ENCODE peak calls at places on chromosome 6, in ten cellular contexts. I is mammary epithelial cell; S is adipocyte; K is Peyer's patch; M is naive thymus-derived CD4-positive, alpha-beta T cell; E is left ventricle myocardium inferior; Z is CD4-positive, CD25-positive, alpha-beta regulatory T cell; Y is right lobe of liver; R is heart left ventricle; J is ascending aorta. Q is an unnamed sample.

GRCh38 chr6:67201563-67201962 is 1433.5 kb upstream of the ADGRB3 start:
- DNase-seq in I (no peak), S (no peak), K (no peak), M (no peak), E (no peak), Z (no peak), Y (no peak), R (no peak), J (no peak), Q (no peak)

GRCh38 chr6:34671801-34672656 is 24.5 kb downstream of the ILRUN start:
- DNase-seq in I (peak; percentile 75), S (peak; percentile 49), K (peak; percentile 88), M (peak; percentile 63), E (no peak), Z (peak; percentile 83), Y (no peak), R (no peak), J (no peak), Q (peak; percentile 54)

GRCh38 chr6:72553531-72554202 is 68.2 kb upstream of the KCNQ5 start:
- DNase-seq in I (peak; percentile 91), S (peak; percentile 90), K (no peak), M (no peak), E (no peak), Z (no peak), Y (no peak), R (no peak), J (no peak), Q (peak; percentile 75)

GRCh38 chr6:40896696-40897095 is 142.3 kb downstream of the UNC5CL start:
- DNase-seq in I (no peak), S (no peak), K (no peak), M (no peak), E (no peak), Z (no peak), Y (no peak), R (no peak), J (no peak), Q (no peak)

GRCh38 chr6:151060096-151060741 is 179.5 kb upstream of the AKAP12 start:
- DNase-seq in I (peak; percentile 95), S (peak; percentile 76), K (no peak), M (no peak), E (no peak), Z (no peak), Y (no peak), R (no peak), J (no peak), Q (no peak)

GRCh38 chr6:7107578-7108195 is at the start of gene RREB1:
- DNase-seq in I (peak; percentile 57), S (peak; percentile 82), K (peak; percentile 84), M (peak; percentile 60), E (peak; percentile 57), Z (peak; percentile 56), Y (peak; percentile 80), R (peak; percentile 77), J (peak; percentile 75), Q (peak; percentile 80)

GRCh38 chr6:50272611-50273010 is 222.9 kb upstream of the DEFB112 start:
- DNase-seq in I (peak; percentile 61), S (no peak), K (no peak), M (no peak), E (no peak), Z (no peak), Y (no peak), R (no peak), J (no peak), Q (no peak)

GRCh38 chr6:45278367-45278766 is 49.8 kb upstream of the RUNX2 start:
- DNase-seq in I (no peak), S (no peak), K (no peak), M (no peak), E (no peak), Z (no peak), Y (no peak), R (no peak), J (no peak), Q (no peak)

GRCh38 chr6:90584636-90585255 is 2.1 kb downstream of the MAP3K7 start:
- DNase-seq in I (no peak), S (peak; percentile 50), K (no peak), M (no peak), E (no peak), Z (no peak), Y (no peak), R (no peak), J (no peak), Q (no peak)

GRCh38 chr6:1390071-1390804 is 862 bp downstream of the FOXF2 start:
- DNase-seq in I (peak; percentile 34), S (peak; percentile 76), K (no peak), M (no peak), E (no peak), Z (no peak), Y (no peak), R (no peak), J (no peak), Q (peak; percentile 49)

GRCh38 chr6:1388927-1389790 is at the start of gene FOXF2:
- DNase-seq in I (no peak), S (peak; percentile 81), K (no peak), M (no peak), E (no peak), Z (no peak), Y (no peak), R (no peak), J (peak; percentile 54), Q (no peak)

GRCh38 chr6:1387632-1388031 is 1.7 kb upstream of the FOXF2 start:
- DNase-seq in I (no peak), S (no peak), K (no peak), M (no peak), E (no peak), Z (no peak), Y (no peak), R (no peak), J (no peak), Q (no peak)

GRCh38 chr6:1389791-1390070 is 355 bp downstream of the FOXF2 start:
- DNase-seq in I (no peak), S (no peak), K (no peak), M (no peak), E (no peak), Z (no peak), Y (no peak), R (no peak), J (no peak), Q (no peak)

GRCh38 chr6:1388081-1388926 is 1.1 kb upstream of the FOXF2 start:
- DNase-seq in I (no peak), S (peak; percentile 59), K (no peak), M (no peak), E (no peak), Z (no peak), Y (no peak), R (no peak), J (no peak), Q (no peak)
- H3K4me1 ChIP-seq in I (peaks cover 13% of the 10 kb centered on the region), S (peaks cover 16% of the 10 kb centered on the region), K (peaks cover 13% of the 10 kb centered on the region), M (no peaks in the 10 kb centered on the region), E (peaks cover 47% of the 10 kb centered on the region), Z (peaks cover 25% of the 10 kb centered on the region), Y (no peaks in the 10 kb centered on the region), R (peaks cover 56% of the 10 kb centered on the region), J (peaks cover 17% of the 10 kb centered on the region), Q (no peaks in the 10 kb centered on the region)

GRCh38 chr6:144986271-144986670 is 701.1 kb downstream of the UTRN start:
- DNase-seq in I (no peak), S (no peak), K (no peak), M (no peak), E (no peak), Z (no peak), Y (no peak), R (no peak), J (no peak), Q (no peak)
- H3K4me1 ChIP-seq in I (no peaks in the 10 kb centered on the region), S (peaks cover 11% of the 10 kb centered on the region), K (no peaks in the 10 kb centered on the region), M (no peaks in the 10 kb centered on the region), E (no peaks in the 10 kb centered on the region), Z (no peaks in the 10 kb centered on the region), Y (no peaks in the 10 kb centered on the region), R (no peaks in the 10 kb centered on the region), J (no peaks in the 10 kb centered on the region), Q (peaks cover 5% of the 10 kb centered on the region)

GRCh38 chr6:158786645-158787304 is 32.4 kb downstream of the EZR start:
- DNase-seq in I (peak; percentile 45), S (no peak), K (peak; percentile 68), M (no peak), E (no peak), Z (no peak), Y (no peak), R (no peak), J (peak; percentile 8), Q (no peak)
- H3K4me1 ChIP-seq in I (peaks cover 58% of the 10 kb centered on the region), S (no peaks in the 10 kb centered on the region), K (no peaks in the 10 kb centered on the region), M (peaks cover 20% of the 10 kb centered on the region), E (peaks cover 44% of the 10 kb centered on the region), Z (peaks cover 31% of the 10 kb centered on the region), Y (peaks cover 8% of the 10 kb centered on the region), R (peaks cover 8% of the 10 kb centered on the region), J (no peaks in the 10 kb centered on the region), Q (no peaks in the 10 kb centered on the region)

DNA sequence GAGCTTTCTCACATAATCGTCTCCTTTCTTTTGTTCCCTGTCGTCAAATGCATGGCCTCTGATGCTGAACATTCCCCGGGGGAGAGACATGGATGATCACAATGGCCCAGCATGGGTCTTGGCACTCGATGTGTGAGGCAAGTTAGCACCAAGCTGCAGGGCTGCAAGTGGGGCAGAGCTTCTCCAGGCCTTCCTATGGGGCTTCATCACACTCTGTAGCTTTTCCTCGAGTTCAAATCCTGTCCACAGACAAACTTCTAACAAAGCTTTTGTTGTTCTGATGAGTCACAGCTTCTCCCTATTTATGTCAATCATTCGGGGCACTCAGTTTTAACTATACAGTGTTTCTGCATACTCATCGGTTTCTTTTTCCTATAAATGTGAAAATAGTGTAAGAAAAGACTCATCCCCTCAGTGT is 68.2 kb upstream of the NOX3 start:
- DNase-seq in I (no peak), S (no peak), K (no peak), M (no peak), E (no peak), Z (no peak), Y (no peak), R (no peak), J (no peak), Q (peak; percentile 96)
- H3K4me1 ChIP-seq in I (peaks cover 5% of the 10 kb centered on the region), S (peaks cover 6% of the 10 kb centered on the region), K (no peaks in the 10 kb centered on the region), M (no peaks in the 10 kb centered on the region), E (peaks cover 6% of the 10 kb centered on the region), Z (no peaks in the 10 kb centered on the region), Y (no peaks in the 10 kb centered on the region), R (peaks cover 5% of the 10 kb centered on the region), J (peaks cover 7% of the 10 kb centered on the region), Q (peaks cover 45% of the 10 kb centered on the region)

DNA sequence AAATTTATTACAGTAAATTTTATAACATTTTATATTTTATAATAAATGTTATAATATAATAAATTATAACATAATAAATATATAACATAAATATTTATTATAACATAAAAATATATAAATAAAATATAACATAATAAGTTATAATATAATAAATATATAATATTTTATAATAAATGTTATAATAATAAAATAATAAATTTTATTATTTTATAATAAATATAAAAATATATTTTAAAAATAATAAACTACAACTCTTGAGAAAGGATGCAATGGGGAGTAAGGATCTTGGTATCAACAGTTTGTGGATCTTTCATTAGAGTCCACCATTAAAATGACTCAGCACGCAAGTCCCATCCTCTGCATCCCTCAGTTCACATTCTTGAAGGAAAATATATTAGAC is 312.6 kb downstream of the MEI4 start:
- DNase-seq in I (no peak), S (no peak), K (no peak), M (no peak), E (no peak), Z (no peak), Y (no peak), R (no peak), J (no peak), Q (no peak)
- H3K4me1 ChIP-seq in I (no peaks in the 10 kb centered on the region), S (no peaks in the 10 kb centered on the region), K (no peaks in the 10 kb centered on the region), M (no peaks in the 10 kb centered on the region), E (no peaks in the 10 kb centered on the region), Z (no peaks in the 10 kb centered on the region), Y (no peaks in the 10 kb centered on the region), R (no peaks in the 10 kb centered on the region), J (peaks cover 18% of the 10 kb centered on the region), Q (no peaks in the 10 kb centered on the region)

DNA sequence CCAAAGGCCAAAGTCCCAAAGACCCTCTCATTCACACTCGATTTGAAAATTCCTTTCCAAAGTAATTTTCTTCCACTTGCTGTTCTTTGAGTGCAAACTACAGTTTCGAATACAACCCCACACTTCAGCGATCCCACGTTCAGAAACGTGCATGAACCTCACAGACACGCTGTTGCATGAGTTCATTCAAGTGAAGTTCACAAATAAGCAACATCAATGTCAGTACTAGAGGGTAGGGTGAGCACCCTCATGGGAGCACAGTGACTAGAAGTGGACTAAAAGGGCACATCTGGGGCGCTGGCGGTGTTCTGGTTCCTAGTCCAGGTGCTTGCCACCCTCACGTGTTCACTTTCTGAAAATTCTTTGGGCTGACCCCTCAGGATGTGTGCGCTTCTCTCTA is 59.0 kb downstream of the FAM50B start:
- DNase-seq in I (no peak), S (no peak), K (peak; percentile 34), M (no peak), E (no peak), Z (no peak), Y (no peak), R (no peak), J (peak; percentile 42), Q (no peak)
- H3K4me1 ChIP-seq in I (peaks cover 24% of the 10 kb centered on the region), S (peaks cover 39% of the 10 kb centered on the region), K (no peaks in the 10 kb centered on the region), M (no peaks in the 10 kb centered on the region), E (peaks cover 58% of the 10 kb centered on the region), Z (no peaks in the 10 kb centered on the region), Y (peaks cover 34% of the 10 kb centered on the region), R (peaks cover 66% of the 10 kb centered on the region), J (peaks cover 40% of the 10 kb centered on the region), Q (peaks cover 20% of the 10 kb centered on the region)